ENCODE peak calls at places on chromosomes 7 and 10, in ten cellular contexts. X, Z, F, Y, G, O, N, I, L and R are unnamed samples.

GRCh38 chr7:27917774-27918314 is 177.9 kb downstream of the TAX1BP1 start:
- DNase-seq in I (peak), X (no peak), L (no peak), Z (peak), O (no peak), N (no peak), Y (no peak), G (no peak), F (peak), R (peak)

GRCh38 chr7:111030358-111030735 is 60.6 kb upstream of the LRRN3 start:
- DNase-seq in F (no peak), X (no peak), Z (no peak), N (no peak), O (no peak), Y (no peak), I (no peak), G (no peak), L (no peak), R (peak)

GRCh38 chr7:55348502-55348901 is 16.6 kb upstream of the LANCL2 start:
- DNase-seq in X (no peak), G (no peak), F (no peak), O (no peak), L (peak), N (no peak), Y (no peak), Z (no peak), I (peak), R (peak)

GRCh38 chr10:73997479-73997805 is 474 bp upstream of the VCL start:
- DNase-seq in I (no peak), Z (peak), G (peak), N (no peak), L (no peak), F (no peak), Y (no peak), O (no peak), X (no peak), R (peak)

GRCh38 chr10:28410420-28411135 is 107.7 kb upstream of the MPP7 start:
- DNase-seq in Y (no peak), F (no peak), O (no peak), G (no peak), X (no peak), Z (peak), N (no peak), L (no peak), I (no peak), R (no peak)

GRCh38 chr10:24783504-24783903 is 59.8 kb upstream of the ARHGAP21 start:
- DNase-seq in Y (no peak), G (no peak), I (no peak), Z (peak), X (no peak), O (no peak), L (no peak), F (no peak), N (no peak), R (no peak)

GRCh38 chr10:70575874-70576802 is 26.4 kb downstream of the PRF1 start:
- DNase-seq in Y (peak), I (no peak), N (no peak), G (peak), O (peak), Z (peak), X (no peak), L (peak), F (no peak), R (peak)

GRCh38 chr7:22429386-22429785 is 70.6 kb downstream of the STEAP1B start:
- DNase-seq in I (no peak), X (no peak), L (peak), Z (no peak), Y (no peak), N (no peak), F (no peak), G (no peak), O (no peak), R (no peak)

GRCh38 chr7:143960813-143961610 is 6.4 kb downstream of the OR2F1 start:
- DNase-seq in Y (no peak), N (no peak), I (no peak), O (no peak), L (no peak), F (no peak), G (no peak), Z (no peak), X (no peak), R (peak)

GRCh38 chr7:122268101-122268500 is 36.4 kb downstream of the FEZF1 start:
- DNase-seq in G (no peak), O (no peak), X (no peak), Y (no peak), L (no peak), F (no peak), Z (no peak), N (no peak), I (no peak), R (no peak)

GRCh38 chr10:132164801-132165278 is 21.9 kb upstream of the DPYSL4 start:
- DNase-seq in L (no peak), N (no peak), I (peak), G (peak), Z (no peak), X (peak), F (no peak), O (no peak), Y (no peak), R (no peak)